ENCODE peak calls at places on chromosomes 6 and 20, in six cellular contexts. X is transverse colon, P is memory B cell, L is SW480, M is smooth muscle cell of the brain vasculature, Z is occipital lobe. Y is an unnamed sample.
A peak's percentile ranks its signal among the peaks of the same experiment; 100 is the strongest.

GRCh38 chr6:112029045-112029822 is 24.7 kb upstream of the CCN6 start:
- DNase-seq in P (peak; percentile 52), M (no peak), X (peak; percentile 60), Z (no peak), L (peak; percentile 25), Y (no peak)

GRCh38 chr6:7188492-7188891 is 80.7 kb downstream of the RREB1 start:
- DNase-seq in Z (no peak), L (no peak), X (no peak), M (no peak), P (no peak), Y (no peak)

GRCh38 chr6:4055420-4056041 is 23.4 kb downstream of the FAM217A start:
- DNase-seq in P (no peak), Z (no peak), L (peak; percentile 29), X (peak; percentile 28), M (peak; percentile 55), Y (peak; percentile 68)

GRCh38 chr6:106452628-106453027 is 92.1 kb downstream of the CRYBG1 start:
- DNase-seq in P (no peak), L (no peak), M (no peak), Z (no peak), X (no peak), Y (no peak)

GRCh38 chr6:17505767-17506280 is 94.3 kb upstream of the FAM8A1 start:
- DNase-seq in X (no peak), Z (no peak), L (no peak), P (no peak), M (no peak), Y (no peak)

GRCh38 chr20:57779401-57780003 is 69.7 kb upstream of the PMEPA1 start:
- DNase-seq in M (no peak), P (no peak), X (no peak), L (peak; percentile 63), Z (no peak), Y (no peak)

GRCh38 chr6:85824329-85824728 is 181.6 kb upstream of the SYNCRIP start:
- DNase-seq in Z (no peak), X (no peak), L (no peak), P (no peak), M (no peak), Y (no peak)

GRCh38 chr20:59805266-59805665 is 128.2 kb downstream of the SYCP2 start:
- DNase-seq in Z (no peak), P (no peak), L (no peak), M (no peak), X (no peak), Y (no peak)

GRCh38 chr6:25193147-25193864 is 85.9 kb upstream of the CARMIL1 start:
- DNase-seq in L (no peak), M (peak; percentile 89), X (no peak), Z (no peak), P (no peak), Y (peak; percentile 92)

GRCh38 chr6:168943231-168943905 is 310.3 kb downstream of the THBS2 start:
- DNase-seq in X (no peak), P (no peak), L (no peak), Z (no peak), M (no peak), Y (no peak)

GRCh38 chr6:129608886-129609540 is 101.0 kb downstream of the ARHGAP18 start:
- DNase-seq in M (no peak), Z (no peak), P (no peak), L (no peak), X (no peak), Y (no peak)

GRCh38 chr20:17895641-17896246 is 72.8 kb downstream of the SNX5 start:
- DNase-seq in X (peak; percentile 58), P (peak; percentile 32), Z (peak; percentile 32), L (no peak), M (no peak), Y (no peak)